ENCODE peak calls at places on chromosomes 16 and 17, in five cellular contexts. S, A, D, G and W are unnamed samples.

GRCh38 chr16:57620316-57621231 is 7.9 kb upstream of the ADGRG1 start:
- DNase-seq in S (no peak), G (no peak), A (no peak), D (peak), W (no peak)

GRCh38 chr16:83588070-83588469 is 219.7 kb upstream of the HSBP1 start:
- DNase-seq in D (no peak), A (no peak), S (no peak), G (no peak), W (no peak)

GRCh38 chr16:84138824-84139627 is 6.0 kb downstream of the HSDL1 start:
- DNase-seq in S (peak), A (peak), G (no peak), D (peak), W (peak)

GRCh38 chr17:15171433-15172047 is 93.6 kb downstream of the PMP22 start:
- DNase-seq in S (no peak), A (peak), G (peak), D (peak), W (peak)

GRCh38 chr17:50632637-50633036 is 2.0 kb upstream of the ABCC3 start:
- DNase-seq in D (no peak), A (no peak), S (no peak), G (no peak), W (no peak)

GRCh38 chr16:78763821-78764440 is 664.5 kb downstream of the WWOX start:
- DNase-seq in S (peak), A (no peak), D (no peak), G (no peak), W (no peak)

GRCh38 chr17:78381601-78382168 is 3.2 kb downstream of the PGS1 start:
- DNase-seq in D (no peak), A (peak), S (no peak), G (no peak), W (peak)

GRCh38 chr17:50919321-50920040 is 53.3 kb upstream of the TOB1 start:
- DNase-seq in A (peak), G (peak), S (peak), D (peak), W (peak)

GRCh38 chr16:84577034-84577803 is 40.7 kb downstream of the COTL1 start:
- DNase-seq in A (no peak), S (no peak), D (no peak), G (no peak), W (no peak)

GRCh38 chr16:89363621-89364393 is 126.6 kb downstream of the ANKRD11 start:
- DNase-seq in G (no peak), D (no peak), S (no peak), A (peak), W (peak)

GRCh38 chr17:1783271-1783670 is 21.4 kb downstream of the SERPINF1 start:
- DNase-seq in A (no peak), S (no peak), G (no peak), D (no peak), W (peak)

GRCh38 chr16:49939495-49939894 is 83.6 kb upstream of the ZNF423 start:
- DNase-seq in S (no peak), D (no peak), G (no peak), A (no peak), W (no peak)

GRCh38 chr17:32854834-32855389 is 22.0 kb downstream of the MYO1D start:
- DNase-seq in S (no peak), G (no peak), A (no peak), D (no peak), W (no peak)

GRCh38 chr16:22055881-22056280 is 36.5 kb upstream of the VWA3A start:
- DNase-seq in A (no peak), S (no peak), D (no peak), G (no peak), W (no peak)

GRCh38 chr17:62995377-62995885 is 29.4 kb downstream of the TANC2 start:
- DNase-seq in A (peak), S (peak), D (no peak), G (no peak), W (peak)